ENCODE peak calls at places on chromosomes 11 and 22, in five cellular contexts. N, E, X, Y and Z are unnamed samples.
A peak's percentile ranks its signal among the peaks of the same experiment; 100 is the strongest.

GRCh38 chr11:73237471-73238290 is 19.6 kb downstream of the P2RY2 start:
- DNase-seq in E (no peak), X (peak; percentile 46), N (no peak), Y (no peak), Z (no peak)

GRCh38 chr11:125069008-125069407 is 5.9 kb downstream of the SLC37A2 start:
- DNase-seq in E (no peak), X (no peak), N (no peak), Y (no peak), Z (no peak)

GRCh38 chr11:56885854-56886253 is 102.9 kb upstream of the OR5AK2 start:
- DNase-seq in Y (no peak), N (no peak), E (no peak), X (no peak), Z (no peak)

GRCh38 chr11:64305075-64305690 is at the start of gene ESRRA:
- DNase-seq in Y (peak; percentile 100), X (peak; percentile 100), E (peak; percentile 99), N (peak; percentile 97), Z (peak; percentile 100)

GRCh38 chr22:46088541-46089311 is 61.6 kb upstream of the PPARA start:
- DNase-seq in N (no peak), E (no peak), X (peak; percentile 75), Y (no peak), Z (no peak)

GRCh38 chr11:123238297-123238696 is 43.2 kb upstream of the CLMP start:
- DNase-seq in X (peak; percentile 54), E (no peak), N (no peak), Y (no peak), Z (no peak)

GRCh38 chr11:128552783-128553661 is 34.3 kb downstream of the ETS1 start:
- DNase-seq in N (peak; percentile 76), Y (no peak), E (no peak), X (no peak), Z (no peak)

GRCh38 chr11:73257342-73258103 is 14.6 kb upstream of the P2RY6 start:
- DNase-seq in N (no peak), E (no peak), X (no peak), Y (no peak), Z (no peak)

GRCh38 chr22:31846161-31847115 is 92.6 kb downstream of the DEPDC5 start:
- DNase-seq in Y (peak; percentile 21), N (peak; percentile 29), E (peak; percentile 13), X (no peak), Z (no peak)

GRCh38 chr11:28736256-28736655 is 628.1 kb downstream of the METTL15 start:
- DNase-seq in X (no peak), N (no peak), E (no peak), Y (no peak), Z (no peak)

GRCh38 chr11:46247090-46247489 is 30.4 kb upstream of the CREB3L1 start:
- DNase-seq in X (no peak), E (no peak), Y (no peak), N (no peak), Z (no peak)

GRCh38 chr11:63686912-63687311 is 5.6 kb downstream of the RTN3 start:
- DNase-seq in Y (no peak), E (no peak), X (no peak), N (no peak), Z (no peak)

GRCh38 chr11:75475767-75476650 is 43.0 kb upstream of the KLHL35 start:
- DNase-seq in N (no peak), X (peak; percentile 59), E (no peak), Y (no peak), Z (peak; percentile 15)

GRCh38 chr22:28426346-28427132 is 253.1 kb downstream of the TTC28 start:
- DNase-seq in Y (no peak), E (no peak), N (no peak), X (no peak), Z (no peak)

GRCh38 chr11:71998649-71999310 is at the start of gene IL18BP:
- DNase-seq in E (no peak), X (peak; percentile 62), N (peak; percentile 72), Y (no peak), Z (peak; percentile 58)

GRCh38 chr11:65898656-65899355 is 1.4 kb downstream of the FOSL1 start:
- DNase-seq in N (no peak), E (no peak), X (no peak), Y (no peak), Z (no peak)

GRCh38 chr22:37105154-37105553 is 4.4 kb downstream of the TMPRSS6 start:
- DNase-seq in Y (no peak), N (no peak), E (no peak), X (no peak), Z (no peak)

GRCh38 chr11:35006389-35007128 is 90.1 kb downstream of the PDHX start:
- DNase-seq in Y (no peak), X (no peak), N (peak; percentile 44), E (no peak), Z (no peak)

GRCh38 chr22:44994399-44995281 is 15.2 kb downstream of the PHF21B start:
- DNase-seq in Y (no peak), X (no peak), N (no peak), E (no peak), Z (no peak)

GRCh38 chr22:24542641-24543040 is 12.3 kb downstream of the GUCD1 start:
- DNase-seq in X (peak; percentile 79), N (no peak), E (no peak), Y (no peak), Z (no peak)

GRCh38 chr11:33515347-33515746 is 185.3 kb downstream of the C11orf91 start:
- DNase-seq in N (no peak), E (no peak), Y (no peak), X (no peak), Z (no peak)

GRCh38 chr11:73980001-73980960 is 2.4 kb downstream of the UCP2 start:
- DNase-seq in Y (no peak), E (peak; percentile 28), X (peak; percentile 45), N (peak; percentile 81), Z (peak; percentile 48)

GRCh38 chr11:129278586-129279319 is 86.6 kb upstream of the ARHGAP32 start:
- DNase-seq in N (no peak), X (no peak), E (peak; percentile 30), Y (peak; percentile 31), Z (no peak)

GRCh38 chr11:119493712-119494111 is 70.7 kb upstream of the THY1 start:
- DNase-seq in Y (peak; percentile 86), N (no peak), E (peak; percentile 31), X (no peak), Z (no peak)

GRCh38 chr22:23847991-23848864 is 9.4 kb upstream of the DERL3 start:
- DNase-seq in Y (peak; percentile 52), E (no peak), X (no peak), N (no peak), Z (no peak)

GRCh38 chr11:94835571-94835970 is 67.4 kb downstream of the AMOTL1 start:
- DNase-seq in X (no peak), Y (no peak), N (no peak), E (no peak), Z (no peak)

GRCh38 chr11:74070713-74071506 is 62.0 kb upstream of the UCP3 start:
- DNase-seq in E (no peak), Y (no peak), N (no peak), X (no peak), Z (no peak)